ENCODE peak calls at places on chromosomes 1 and 21, in seven cellular contexts. B is IMR-90, S is tibial nerve, M is prostate gland, D is uterus, E is NB4, O is breast epithelium. Z is an unnamed sample.

GRCh38 chr21:46295996-46296752 is 10.0 kb downstream of the YBEY start:
- DNase-seq in B (peak; percentile 32), S (peak; percentile 85), M (no peak), D (peak; percentile 84), E (peak; percentile 94), O (peak; percentile 67), Z (peak; percentile 86)

GRCh38 chr1:207186503-207186902 is 82.5 kb downstream of the C4BPA start:
- DNase-seq in B (no peak), S (no peak), M (no peak), D (no peak), E (no peak), O (no peak), Z (no peak)

GRCh38 chr1:89962024-89962741 is 32.7 kb upstream of the ZNF326 start:
- DNase-seq in B (peak; percentile 68), S (no peak), M (no peak), D (no peak), E (no peak), O (no peak), Z (no peak)

GRCh38 chr21:16535100-16535418 is 805.3 kb downstream of the USP25 start:
- DNase-seq in B (peak; percentile 55), S (peak; percentile 74), M (peak; percentile 54), D (peak; percentile 87), E (no peak), O (peak; percentile 82), Z (peak; percentile 87)

GRCh38 chr1:212691561-212692071 is 8.0 kb downstream of the BATF3 start:
- DNase-seq in B (no peak), S (no peak), M (no peak), D (no peak), E (no peak), O (no peak), Z (no peak)

GRCh38 chr1:110086959-110087358 is 16.5 kb upstream of the ALX3 start:
- DNase-seq in B (no peak), S (no peak), M (no peak), D (no peak), E (no peak), O (no peak), Z (no peak)

GRCh38 chr1:208899438-208899837 is 655.3 kb upstream of the PLXNA2 start:
- DNase-seq in B (no peak), S (no peak), M (no peak), D (no peak), E (no peak), O (no peak), Z (no peak)

GRCh38 chr1:33852711-33853110 is 11.2 kb upstream of the HMGB4 start:
- DNase-seq in B (no peak), S (no peak), M (no peak), D (no peak), E (no peak), O (no peak), Z (no peak)

GRCh38 chr1:42646056-42646455 is 12.2 kb upstream of the PPIH start:
- DNase-seq in B (peak; percentile 21), S (no peak), M (no peak), D (no peak), E (peak; percentile 27), O (no peak), Z (no peak)

GRCh38 chr1:208640295-208640694 is 396.1 kb upstream of the PLXNA2 start:
- DNase-seq in B (no peak), S (no peak), M (no peak), D (no peak), E (no peak), O (no peak), Z (no peak)

GRCh38 chr1:29171089-29171488 is 10.6 kb downstream of the SRSF4 start:
- DNase-seq in B (no peak), S (no peak), M (no peak), D (no peak), E (peak; percentile 30), O (no peak), Z (no peak)

GRCh38 chr1:222462598-222462997 is 85.3 kb downstream of the HHIPL2 start:
- DNase-seq in B (no peak), S (no peak), M (no peak), D (no peak), E (no peak), O (no peak), Z (no peak)

GRCh38 chr1:212753766-212754165 is 37.8 kb downstream of the NSL1 start:
- DNase-seq in B (no peak), S (no peak), M (no peak), D (no peak), E (no peak), O (no peak), Z (no peak)

GRCh38 chr1:160090760-160091159 is 7.7 kb downstream of the IGSF8 start:
- DNase-seq in B (no peak), S (no peak), M (no peak), D (no peak), E (no peak), O (no peak), Z (no peak)

GRCh38 chr1:44417351-44418021 is 12.4 kb downstream of the RNF220 start:
- DNase-seq in B (no peak), S (no peak), M (no peak), D (no peak), E (no peak), O (no peak), Z (no peak)

GRCh38 chr1:62159940-62160348 is 34.7 kb upstream of the L1TD1 start:
- DNase-seq in B (no peak), S (no peak), M (no peak), D (no peak), E (no peak), O (no peak), Z (no peak)

GRCh38 chr1:212293579-212293978 is 8.4 kb downstream of the PPP2R5A start:
- DNase-seq in B (peak; percentile 38), S (no peak), M (no peak), D (no peak), E (no peak), O (no peak), Z (no peak)

GRCh38 chr1:178057863-178058576 is 35.9 kb upstream of the RASAL2 start:
- DNase-seq in B (peak; percentile 48), S (peak; percentile 26), M (no peak), D (peak; percentile 64), E (peak; percentile 64), O (no peak), Z (peak; percentile 34)

DNA sequence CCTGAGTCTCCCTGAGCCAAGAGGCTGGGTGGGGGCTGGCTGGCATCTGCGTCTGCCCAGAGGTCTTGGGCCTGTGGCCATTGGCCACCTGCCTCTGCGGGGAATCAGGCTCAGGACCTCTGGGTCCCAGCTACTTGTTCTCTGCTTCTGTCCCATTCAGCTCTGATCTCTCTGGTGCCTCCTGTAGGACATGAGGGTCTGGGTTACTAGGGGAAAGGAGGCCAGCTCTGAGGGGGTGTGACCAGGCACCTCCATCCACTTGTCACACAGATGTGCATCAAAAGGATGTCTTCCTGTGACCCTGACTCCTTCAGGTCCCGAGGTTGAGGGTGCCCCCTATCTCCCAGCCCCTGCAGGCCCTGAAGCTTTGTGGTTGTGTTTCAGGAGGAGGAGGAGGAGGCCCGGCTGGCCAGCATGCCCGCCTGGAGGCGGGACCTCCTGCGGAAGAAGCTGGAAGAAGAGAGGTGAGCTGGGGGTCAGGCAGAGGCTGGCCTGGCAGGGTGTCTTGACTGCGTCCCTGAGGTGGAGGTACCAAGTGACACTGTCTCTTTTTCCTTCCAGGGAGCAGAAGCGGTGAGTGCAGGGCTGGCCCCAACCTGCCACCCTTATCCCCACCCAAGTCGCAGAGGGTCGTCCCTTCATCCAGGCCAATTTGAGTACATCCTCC is 9.0 kb downstream of the TNFRSF25 start:
- DNase-seq in B (no peak), S (no peak), M (no peak), D (no peak), E (no peak), O (no peak), Z (no peak)
- TF ChIP-seq CTCF in B (no peak), S (no peak), M (no peak), D (no peak), E (peak; percentile 6), O (no peak), Z (no peak)

DNA sequence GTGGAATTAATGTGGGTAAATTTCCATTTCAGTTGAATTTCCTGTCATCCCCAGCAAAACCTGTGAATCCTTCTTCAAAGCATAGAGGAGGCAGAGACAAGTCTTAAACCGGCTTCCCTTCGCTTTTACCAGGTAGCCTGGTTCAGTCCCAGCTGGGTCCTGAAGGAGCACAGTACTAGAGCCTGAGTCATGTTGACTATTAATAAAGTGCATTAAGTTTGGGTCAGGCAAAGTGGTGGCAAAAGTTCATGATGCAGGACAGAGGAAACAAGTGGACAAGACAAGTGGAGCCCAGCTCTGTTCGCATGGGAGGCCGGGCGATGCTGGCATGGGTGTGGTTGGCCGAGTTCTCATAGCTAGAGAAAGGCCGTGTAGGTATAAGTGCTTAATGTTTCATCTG is 150.4 kb downstream of the DYRK1A start:
- DNase-seq in B (no peak), S (no peak), M (no peak), D (no peak), E (no peak), O (no peak), Z (no peak)
- TF ChIP-seq POLR2A in B (no peak), S (no peak), M (no peak), D (no peak), E (no peak), O (no peak), Z (no peak)

DNA sequence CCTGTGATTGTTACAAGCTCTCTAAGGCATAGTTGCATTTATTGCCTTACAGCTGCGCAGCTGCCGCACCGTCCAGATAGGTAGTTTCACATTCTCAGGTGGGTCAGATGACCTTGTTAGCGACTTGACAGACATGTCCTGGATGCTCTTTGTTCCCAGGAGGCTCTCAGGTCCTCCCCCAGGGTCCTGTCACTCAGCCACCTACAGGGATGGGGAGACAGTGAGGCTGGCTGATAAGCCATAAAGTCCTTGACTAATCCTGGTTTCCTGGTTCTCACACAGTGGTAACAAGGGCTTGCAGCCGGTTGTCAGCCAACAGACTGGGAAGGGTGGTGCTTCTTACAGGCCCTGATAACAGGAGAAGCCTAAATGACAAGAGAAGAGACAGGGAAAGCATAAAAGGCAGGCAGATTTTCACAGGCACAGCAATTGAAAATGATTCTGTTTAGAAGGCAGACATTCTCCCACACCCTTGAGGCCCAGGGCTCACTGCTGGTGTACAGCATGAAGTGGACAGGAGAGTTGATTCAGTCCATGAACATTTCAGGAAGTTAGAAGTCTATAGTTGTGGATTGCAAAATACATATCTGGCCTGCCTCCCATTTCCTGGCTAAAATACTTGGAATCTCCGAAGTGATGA is 2.9 kb downstream of the ARF1 start:
- DNase-seq in B (peak; percentile 84), S (no peak), M (no peak), D (no peak), E (peak; percentile 43), O (no peak), Z (no peak)
- H3K4me3 ChIP-seq in B (no peak overlapping the region), S (no peak overlapping the region), M (peak overlapping the region; percentile 100), D (no peak overlapping the region), E (peak overlapping the region; percentile 96), O (peak overlapping the region; percentile 79), Z (no peak overlapping the region)

DNA sequence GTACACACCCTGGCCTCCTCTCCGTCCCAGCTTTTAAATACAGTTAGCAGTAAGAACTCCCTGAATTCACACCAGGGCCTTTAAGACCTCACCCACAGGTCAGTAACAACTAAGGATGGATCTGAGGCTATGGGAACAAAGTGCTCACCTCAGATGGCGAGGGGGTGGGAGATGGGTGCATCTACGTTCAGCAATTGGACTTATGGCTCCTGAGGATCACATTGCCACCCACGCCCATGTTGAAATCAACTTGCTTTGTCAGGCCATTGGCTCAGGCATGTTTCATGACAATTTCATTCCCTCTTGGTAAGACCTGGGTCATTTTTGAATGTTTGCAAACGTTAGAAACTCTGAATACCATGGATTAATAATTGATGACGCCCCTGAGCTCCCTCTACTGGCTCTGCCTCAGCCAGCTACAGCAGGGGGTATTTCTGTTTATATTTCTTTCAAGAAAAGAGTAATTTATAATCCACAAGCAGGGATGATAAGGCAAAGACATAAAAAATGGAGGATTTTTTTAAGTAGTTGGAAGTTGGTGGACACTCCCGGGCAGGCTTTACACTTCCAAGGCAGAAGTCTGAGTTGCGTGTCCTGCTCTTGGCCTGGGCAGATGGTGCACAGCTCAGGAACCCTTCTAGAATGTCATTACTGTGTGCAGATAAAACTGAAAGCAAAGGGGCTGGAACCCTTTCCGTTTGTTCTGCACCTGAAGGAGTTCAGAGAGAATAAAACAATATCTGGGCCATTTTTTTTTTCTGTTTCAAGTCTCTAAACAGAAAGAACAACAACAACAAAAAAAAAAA is 13.7 kb upstream of the LBR start:
- DNase-seq in B (no peak), S (no peak), M (no peak), D (no peak), E (no peak), O (no peak), Z (no peak)
- TF ChIP-seq CTCF in B (peak; percentile 40), S (no peak), M (no peak), D (no peak), E (peak; percentile 17), O (no peak), Z (no peak)